ENCODE peak calls at places on chromosome 1, in seven cellular contexts. One of them, this sample, is unnamed.

GRCh38 chr1:110225756-110226404 is 15.8 kb downstream of the KCNC4 start:
- DNase-seq in tibial nerve: no peak
- DNase-seq in GM12878: no peak
- DNase-seq in stomach: no peak
- DNase-seq in transverse colon: no peak
- DNase-seq in sigmoid colon: no peak
- DNase-seq in esophagus muscularis mucosa: no peak
- DNase-seq in this sample: no peak

GRCh38 chr1:89440911-89441310 is 77.1 kb downstream of the GBP6 start:
- DNase-seq in tibial nerve: no peak
- DNase-seq in GM12878: no peak
- DNase-seq in stomach: no peak
- DNase-seq in transverse colon: no peak
- DNase-seq in sigmoid colon: no peak
- DNase-seq in esophagus muscularis mucosa: no peak
- DNase-seq in this sample: no peak

GRCh38 chr1:70220517-70221240 is 501 bp upstream of the SRSF11 start:
- DNase-seq in tibial nerve: no peak
- DNase-seq in GM12878: no peak
- DNase-seq in stomach: no peak
- DNase-seq in transverse colon: no peak
- DNase-seq in sigmoid colon: no peak
- DNase-seq in esophagus muscularis mucosa: no peak
- DNase-seq in this sample: no peak

GRCh38 chr1:157137051-157137772 is 983 bp downstream of the ETV3 start:
- DNase-seq in tibial nerve: no peak
- DNase-seq in GM12878: no peak
- DNase-seq in stomach: no peak
- DNase-seq in transverse colon: peak
- DNase-seq in sigmoid colon: no peak
- DNase-seq in esophagus muscularis mucosa: no peak
- DNase-seq in this sample: no peak

GRCh38 chr1:202214089-202214843 is 20.7 kb downstream of the LGR6 start:
- DNase-seq in tibial nerve: no peak
- DNase-seq in GM12878: no peak
- DNase-seq in stomach: no peak
- DNase-seq in transverse colon: peak
- DNase-seq in sigmoid colon: no peak
- DNase-seq in esophagus muscularis mucosa: no peak
- DNase-seq in this sample: no peak

GRCh38 chr1:60133848-60134247 is 60.3 kb upstream of the C1orf87 start:
- DNase-seq in tibial nerve: no peak
- DNase-seq in GM12878: no peak
- DNase-seq in stomach: no peak
- DNase-seq in transverse colon: no peak
- DNase-seq in sigmoid colon: no peak
- DNase-seq in esophagus muscularis mucosa: no peak
- DNase-seq in this sample: no peak

GRCh38 chr1:115282825-115283224 is 55.2 kb downstream of the NGF start:
- DNase-seq in tibial nerve: peak
- DNase-seq in GM12878: no peak
- DNase-seq in stomach: peak
- DNase-seq in transverse colon: peak
- DNase-seq in sigmoid colon: peak
- DNase-seq in esophagus muscularis mucosa: peak
- DNase-seq in this sample: peak

GRCh38 chr1:64848136-64848535 is 103.3 kb downstream of the RAVER2 start:
- DNase-seq in tibial nerve: no peak
- DNase-seq in GM12878: no peak
- DNase-seq in stomach: no peak
- DNase-seq in transverse colon: no peak
- DNase-seq in sigmoid colon: no peak
- DNase-seq in esophagus muscularis mucosa: no peak
- DNase-seq in this sample: no peak

GRCh38 chr1:240155605-240156004 is 63.9 kb downstream of the FMN2 start:
- DNase-seq in tibial nerve: no peak
- DNase-seq in GM12878: no peak
- DNase-seq in stomach: no peak
- DNase-seq in transverse colon: no peak
- DNase-seq in sigmoid colon: no peak
- DNase-seq in esophagus muscularis mucosa: no peak
- DNase-seq in this sample: no peak

GRCh38 chr1:10833630-10834557 is 37.4 kb upstream of the CASZ1 start:
- DNase-seq in tibial nerve: no peak
- DNase-seq in GM12878: no peak
- DNase-seq in stomach: no peak
- DNase-seq in transverse colon: no peak
- DNase-seq in sigmoid colon: no peak
- DNase-seq in esophagus muscularis mucosa: no peak
- DNase-seq in this sample: no peak

GRCh38 chr1:226185153-226186036 is 1.1 kb downstream of the ACBD3 start:
- DNase-seq in tibial nerve: no peak
- DNase-seq in GM12878: no peak
- DNase-seq in stomach: no peak
- DNase-seq in transverse colon: no peak
- DNase-seq in sigmoid colon: no peak
- DNase-seq in esophagus muscularis mucosa: no peak
- DNase-seq in this sample: no peak

GRCh38 chr1:15833069-15833679 is 14.3 kb upstream of the SPEN start:
- DNase-seq in tibial nerve: no peak
- DNase-seq in GM12878: no peak
- DNase-seq in stomach: peak
- DNase-seq in transverse colon: peak
- DNase-seq in sigmoid colon: peak
- DNase-seq in esophagus muscularis mucosa: no peak
- DNase-seq in this sample: peak

GRCh38 chr1:50975436-50975835 is 5.4 kb downstream of the CDKN2C start:
- DNase-seq in tibial nerve: no peak
- DNase-seq in GM12878: no peak
- DNase-seq in stomach: no peak
- DNase-seq in transverse colon: no peak
- DNase-seq in sigmoid colon: no peak
- DNase-seq in esophagus muscularis mucosa: no peak
- DNase-seq in this sample: no peak

GRCh38 chr1:16163882-16164820 is 8.3 kb upstream of the EPHA2 start:
- DNase-seq in tibial nerve: no peak
- DNase-seq in GM12878: no peak
- DNase-seq in stomach: no peak
- DNase-seq in transverse colon: no peak
- DNase-seq in sigmoid colon: no peak
- DNase-seq in esophagus muscularis mucosa: no peak
- DNase-seq in this sample: no peak

GRCh38 chr1:203327684-203328457 is 22.6 kb downstream of the BTG2 start:
- DNase-seq in tibial nerve: peak
- DNase-seq in GM12878: no peak
- DNase-seq in stomach: peak
- DNase-seq in transverse colon: no peak
- DNase-seq in sigmoid colon: no peak
- DNase-seq in esophagus muscularis mucosa: no peak
- DNase-seq in this sample: no peak

GRCh38 chr1:183285746-183286145 is 99.7 kb downstream of the LAMC2 start:
- DNase-seq in tibial nerve: no peak
- DNase-seq in GM12878: no peak
- DNase-seq in stomach: no peak
- DNase-seq in transverse colon: no peak
- DNase-seq in sigmoid colon: no peak
- DNase-seq in esophagus muscularis mucosa: no peak
- DNase-seq in this sample: no peak

GRCh38 chr1:85387781-85388180 is 77.2 kb downstream of the DDAH1 start:
- DNase-seq in tibial nerve: no peak
- DNase-seq in GM12878: no peak
- DNase-seq in stomach: no peak
- DNase-seq in transverse colon: no peak
- DNase-seq in sigmoid colon: no peak
- DNase-seq in esophagus muscularis mucosa: no peak
- DNase-seq in this sample: no peak

GRCh38 chr1:34013958-34014737 is 150.3 kb downstream of the HMGB4 start:
- DNase-seq in tibial nerve: no peak
- DNase-seq in GM12878: no peak
- DNase-seq in stomach: no peak
- DNase-seq in transverse colon: no peak
- DNase-seq in sigmoid colon: no peak
- DNase-seq in esophagus muscularis mucosa: no peak
- DNase-seq in this sample: no peak

GRCh38 chr1:231106347-231106746 is 55.5 kb upstream of the TRIM67 start:
- DNase-seq in tibial nerve: no peak
- DNase-seq in GM12878: no peak
- DNase-seq in stomach: no peak
- DNase-seq in transverse colon: no peak
- DNase-seq in sigmoid colon: no peak
- DNase-seq in esophagus muscularis mucosa: no peak
- DNase-seq in this sample: no peak

GRCh38 chr1:199265319-199265718 is 626.5 kb downstream of the PTPRC start:
- DNase-seq in tibial nerve: no peak
- DNase-seq in GM12878: no peak
- DNase-seq in stomach: no peak
- DNase-seq in transverse colon: no peak
- DNase-seq in sigmoid colon: no peak
- DNase-seq in esophagus muscularis mucosa: no peak
- DNase-seq in this sample: no peak

GRCh38 chr1:201480231-201481003 is 11.4 kb upstream of the PHLDA3 start:
- DNase-seq in tibial nerve: peak
- DNase-seq in GM12878: no peak
- DNase-seq in stomach: peak
- DNase-seq in transverse colon: peak
- DNase-seq in sigmoid colon: peak
- DNase-seq in esophagus muscularis mucosa: no peak
- DNase-seq in this sample: peak

GRCh38 chr1:8733463-8733862 is 84.0 kb downstream of the RERE start:
- DNase-seq in tibial nerve: no peak
- DNase-seq in GM12878: no peak
- DNase-seq in stomach: peak
- DNase-seq in transverse colon: no peak
- DNase-seq in sigmoid colon: no peak
- DNase-seq in esophagus muscularis mucosa: no peak
- DNase-seq in this sample: no peak
- TF ChIP-seq EP300 in tibial nerve: no peak
- TF ChIP-seq EP300 in GM12878: no peak
- TF ChIP-seq EP300 in stomach: no peak
- TF ChIP-seq EP300 in transverse colon: no peak
- TF ChIP-seq EP300 in sigmoid colon: no peak
- TF ChIP-seq EP300 in esophagus muscularis mucosa: no peak
- TF ChIP-seq EP300 in this sample: no peak

GRCh38 chr1:3578906-3579305 is 32.4 kb downstream of the MEGF6 start:
- DNase-seq in tibial nerve: no peak
- DNase-seq in GM12878: no peak
- DNase-seq in stomach: no peak
- DNase-seq in transverse colon: no peak
- DNase-seq in sigmoid colon: no peak
- DNase-seq in esophagus muscularis mucosa: no peak
- DNase-seq in this sample: no peak

GRCh38 chr1:3579626-3580025 is 31.7 kb downstream of the MEGF6 start:
- DNase-seq in tibial nerve: no peak
- DNase-seq in GM12878: no peak
- DNase-seq in stomach: no peak
- DNase-seq in transverse colon: no peak
- DNase-seq in sigmoid colon: no peak
- DNase-seq in esophagus muscularis mucosa: no peak
- DNase-seq in this sample: no peak

GRCh38 chr1:3577300-3577699 is 34.0 kb downstream of the MEGF6 start:
- DNase-seq in tibial nerve: no peak
- DNase-seq in GM12878: no peak
- DNase-seq in stomach: no peak
- DNase-seq in transverse colon: no peak
- DNase-seq in sigmoid colon: no peak
- DNase-seq in esophagus muscularis mucosa: no peak
- DNase-seq in this sample: no peak

GRCh38 chr1:3577711-3578432 is 33.4 kb downstream of the MEGF6 start:
- DNase-seq in tibial nerve: no peak
- DNase-seq in GM12878: no peak
- DNase-seq in stomach: no peak
- DNase-seq in transverse colon: no peak
- DNase-seq in sigmoid colon: no peak
- DNase-seq in esophagus muscularis mucosa: no peak
- DNase-seq in this sample: no peak

GRCh38 chr1:3578433-3578805 is 32.9 kb downstream of the MEGF6 start:
- DNase-seq in tibial nerve: no peak
- DNase-seq in GM12878: no peak
- DNase-seq in stomach: no peak
- DNase-seq in transverse colon: no peak
- DNase-seq in sigmoid colon: no peak
- DNase-seq in esophagus muscularis mucosa: no peak
- DNase-seq in this sample: no peak
- TF ChIP-seq EP300 in tibial nerve: no peak
- TF ChIP-seq EP300 in GM12878: no peak
- TF ChIP-seq EP300 in stomach: no peak
- TF ChIP-seq EP300 in transverse colon: no peak
- TF ChIP-seq EP300 in sigmoid colon: no peak
- TF ChIP-seq EP300 in esophagus muscularis mucosa: no peak
- TF ChIP-seq EP300 in this sample: no peak

GRCh38 chr1:174209347-174210187 is 50.2 kb downstream of the RABGAP1L start:
- DNase-seq in tibial nerve: no peak
- DNase-seq in GM12878: no peak
- DNase-seq in stomach: no peak
- DNase-seq in transverse colon: no peak
- DNase-seq in sigmoid colon: no peak
- DNase-seq in esophagus muscularis mucosa: no peak
- DNase-seq in this sample: no peak

GRCh38 chr1:174206148-174206826 is 47.0 kb downstream of the RABGAP1L start:
- DNase-seq in tibial nerve: no peak
- DNase-seq in GM12878: no peak
- DNase-seq in stomach: no peak
- DNase-seq in transverse colon: no peak
- DNase-seq in sigmoid colon: no peak
- DNase-seq in esophagus muscularis mucosa: no peak
- DNase-seq in this sample: no peak

GRCh38 chr1:174200746-174201145 is 41.4 kb downstream of the RABGAP1L start:
- DNase-seq in tibial nerve: no peak
- DNase-seq in GM12878: no peak
- DNase-seq in stomach: no peak
- DNase-seq in transverse colon: no peak
- DNase-seq in sigmoid colon: no peak
- DNase-seq in esophagus muscularis mucosa: no peak
- DNase-seq in this sample: no peak

DNA sequence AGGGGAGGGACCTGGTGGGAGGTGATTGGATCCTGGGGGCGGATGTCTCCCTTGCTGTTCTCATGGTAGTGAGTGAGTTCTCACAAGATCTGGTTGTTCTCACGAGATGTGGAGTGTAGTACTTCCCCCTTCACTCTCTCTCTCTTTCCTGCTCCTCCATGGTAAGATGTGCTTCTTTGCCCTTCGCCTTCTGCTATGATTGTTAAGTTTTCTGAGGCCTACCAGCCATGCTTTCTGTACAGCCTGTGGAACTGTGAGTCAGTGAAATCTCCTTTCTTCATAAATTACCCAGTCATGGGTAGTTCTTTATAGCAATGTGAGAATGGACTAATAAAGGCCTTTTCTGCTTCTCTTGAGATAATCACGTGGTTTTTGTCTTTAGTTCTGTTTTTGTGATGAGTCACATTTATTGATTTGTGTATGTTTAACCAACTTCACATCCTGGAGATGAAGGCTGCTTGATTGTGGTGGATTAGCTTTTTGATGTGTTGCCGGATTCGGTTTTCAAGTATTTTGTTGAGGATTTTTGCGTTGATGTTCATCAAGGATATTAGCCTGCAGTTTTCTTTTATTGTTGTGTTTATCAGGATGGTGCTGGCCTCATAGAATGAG is 45.5 kb downstream of the RABGAP1L start:
- DNase-seq in tibial nerve: no peak
- DNase-seq in GM12878: no peak
- DNase-seq in stomach: no peak
- DNase-seq in transverse colon: no peak
- DNase-seq in sigmoid colon: no peak
- DNase-seq in esophagus muscularis mucosa: no peak
- DNase-seq in this sample: no peak
- TF ChIP-seq EP300 in tibial nerve: no peak
- TF ChIP-seq EP300 in GM12878: no peak
- TF ChIP-seq EP300 in stomach: no peak
- TF ChIP-seq EP300 in transverse colon: no peak
- TF ChIP-seq EP300 in sigmoid colon: no peak
- TF ChIP-seq EP300 in esophagus muscularis mucosa: no peak
- TF ChIP-seq EP300 in this sample: no peak

GRCh38 chr1:204984499-204984898 is 58.5 kb upstream of the CNTN2 start:
- DNase-seq in tibial nerve: no peak
- DNase-seq in GM12878: no peak
- DNase-seq in stomach: no peak
- DNase-seq in transverse colon: no peak
- DNase-seq in sigmoid colon: no peak
- DNase-seq in esophagus muscularis mucosa: no peak
- DNase-seq in this sample: no peak
- TF ChIP-seq EP300 in tibial nerve: no peak
- TF ChIP-seq EP300 in GM12878: no peak
- TF ChIP-seq EP300 in stomach: no peak
- TF ChIP-seq EP300 in transverse colon: no peak
- TF ChIP-seq EP300 in sigmoid colon: no peak
- TF ChIP-seq EP300 in esophagus muscularis mucosa: no peak
- TF ChIP-seq EP300 in this sample: no peak

This sample was measured in ovary.